ENCODE peak calls at places on chromosomes 5 and 9, in five cellular contexts. H is ovary, E is A549, C is esophagus muscularis mucosa, Q is K562. G is an unnamed sample.

GRCh38 chr9:18061856-18062255 is 412.1 kb upstream of the ADAMTSL1 start:
- DNase-seq in E (no peak), Q (no peak), H (no peak), C (no peak), G (no peak)

GRCh38 chr5:142263346-142263745 is 61.5 kb downstream of the SPRY4 start:
- DNase-seq in E (no peak), C (no peak), Q (no peak), H (no peak), G (no peak)

GRCh38 chr5:165333623-165334022 is 1828.2 kb downstream of the MAT2B start:
- DNase-seq in C (no peak), E (no peak), Q (no peak), H (no peak), G (no peak)

GRCh38 chr9:76414656-76415055 is 20.4 kb upstream of the RFK start:
- DNase-seq in H (no peak), C (peak; percentile 17), Q (no peak), E (no peak), G (no peak)

GRCh38 chr9:37976714-37977477 is 73.0 kb upstream of the SLC25A51 start:
- DNase-seq in C (no peak), E (no peak), Q (peak; percentile 72), H (no peak), G (no peak)

GRCh38 chr5:61231813-61232212 is 69.5 kb upstream of the SMIM15 start:
- DNase-seq in H (no peak), E (no peak), Q (no peak), C (no peak), G (no peak)

GRCh38 chr5:112174959-112175594 is 244.0 kb downstream of the EPB41L4A start:
- DNase-seq in C (no peak), E (peak; percentile 47), H (no peak), Q (peak; percentile 74), G (no peak)

GRCh38 chr5:4563400-4563799 is 576.7 kb upstream of the ADAMTS16 start:
- DNase-seq in C (no peak), Q (peak; percentile 7), E (no peak), H (no peak), G (no peak)

GRCh38 chr5:169904568-169904967 is 75.7 kb downstream of the INSYN2B start:
- DNase-seq in C (no peak), Q (no peak), H (no peak), E (no peak), G (no peak)

GRCh38 chr5:135012033-135012588 is 21.9 kb downstream of the PITX1 start:
- DNase-seq in H (no peak), Q (no peak), C (no peak), E (no peak), G (no peak)

GRCh38 chr9:89760123-89760522 is 155.3 kb downstream of the GADD45G start:
- DNase-seq in H (no peak), C (no peak), Q (no peak), E (no peak), G (no peak)

GRCh38 chr5:173562451-173562850 is 54.0 kb downstream of the BOD1 start:
- DNase-seq in Q (no peak), H (no peak), E (no peak), C (no peak), G (no peak)

GRCh38 chr5:7869474-7870136 is 657 bp downstream of the MTRR start:
- DNase-seq in E (no peak), Q (peak; percentile 38), H (no peak), C (no peak), G (no peak)

GRCh38 chr5:55575815-55576583 is 41.2 kb upstream of the PLPP1 start:
- DNase-seq in Q (no peak), E (no peak), H (no peak), C (no peak), G (no peak)

GRCh38 chr5:172407241-172407691 is 47.1 kb downstream of the SH3PXD2B start:
- DNase-seq in C (no peak), H (peak; percentile 72), Q (no peak), E (no peak), G (no peak)

GRCh38 chr5:87069974-87070608 is 197.6 kb upstream of the RASA1 start:
- DNase-seq in H (no peak), C (no peak), E (no peak), Q (peak; percentile 36), G (no peak)

GRCh38 chr9:121890746-121891145 is 202.4 kb downstream of the TTLL11 start:
- DNase-seq in H (no peak), C (no peak), E (no peak), Q (no peak), G (no peak)

GRCh38 chr9:90546200-90546599 is 96.4 kb downstream of the DIRAS2 start:
- DNase-seq in C (no peak), E (no peak), H (no peak), Q (peak; percentile 1), G (peak; percentile 14)

GRCh38 chr9:35842795-35843194 is 13.8 kb downstream of the TMEM8B start:
- DNase-seq in Q (no peak), E (no peak), C (no peak), H (no peak), G (no peak)

GRCh38 chr5:143416411-143416810 is 12.9 kb upstream of the NR3C1 start:
- DNase-seq in C (no peak), Q (no peak), E (no peak), H (no peak), G (no peak)

GRCh38 chr5:10631597-10631996 is 67.7 kb downstream of the ANKRD33B start:
- DNase-seq in H (no peak), E (no peak), Q (no peak), C (no peak), G (no peak)
- TF ChIP-seq POLR2A in H (no peak), E (no peak), Q (no peak), C (no peak), G (no peak)

GRCh38 chr5:51382759-51383493 is at the start of gene ISL1:
- DNase-seq in E (peak; percentile 21), H (no peak), C (no peak), Q (peak; percentile 45), G (no peak)
- TF ChIP-seq POLR2A in E (no peak), H (no peak), C (peak; percentile 39), Q (no peak), G (no peak)

GRCh38 chr9:10661376-10661775 is 48.6 kb upstream of the PTPRD start:
- DNase-seq in E (no peak), C (no peak), Q (no peak), H (no peak), G (no peak)

DNA sequence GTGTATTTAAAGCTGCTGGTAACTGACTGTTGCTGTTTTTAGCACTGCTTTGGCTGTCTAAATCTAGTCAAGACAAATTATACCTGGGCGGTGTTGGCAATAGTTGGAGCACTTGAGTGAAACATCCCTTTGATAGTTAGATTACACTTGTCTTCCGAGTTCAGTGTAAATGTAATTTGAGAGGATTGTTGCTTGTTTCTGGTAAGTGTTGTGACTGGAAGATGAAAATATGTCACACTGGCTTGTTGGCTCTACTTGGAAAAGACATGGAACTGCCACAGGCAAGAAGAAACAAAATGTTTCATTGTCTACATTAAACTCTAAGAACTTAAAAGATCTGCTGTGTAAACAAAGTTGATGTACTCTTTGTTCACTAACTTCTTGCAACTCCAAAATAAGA is 49.2 kb upstream of the PTPRD start:
- DNase-seq in H (no peak), C (no peak), E (no peak), Q (no peak), G (no peak)
- TF ChIP-seq POLR2A in H (no peak), C (no peak), E (no peak), Q (no peak), G (no peak)

GRCh38 chr5:177496111-177497010 is 1.0 kb downstream of the PDLIM7 start:
- DNase-seq in Q (peak; percentile 95), H (peak; percentile 86), E (peak; percentile 93), C (no peak), G (peak; percentile 75)
- TF ChIP-seq POLR2A in Q (no peak), H (no peak), E (peak; percentile 31), C (peak; percentile 58), G (no peak)

DNA sequence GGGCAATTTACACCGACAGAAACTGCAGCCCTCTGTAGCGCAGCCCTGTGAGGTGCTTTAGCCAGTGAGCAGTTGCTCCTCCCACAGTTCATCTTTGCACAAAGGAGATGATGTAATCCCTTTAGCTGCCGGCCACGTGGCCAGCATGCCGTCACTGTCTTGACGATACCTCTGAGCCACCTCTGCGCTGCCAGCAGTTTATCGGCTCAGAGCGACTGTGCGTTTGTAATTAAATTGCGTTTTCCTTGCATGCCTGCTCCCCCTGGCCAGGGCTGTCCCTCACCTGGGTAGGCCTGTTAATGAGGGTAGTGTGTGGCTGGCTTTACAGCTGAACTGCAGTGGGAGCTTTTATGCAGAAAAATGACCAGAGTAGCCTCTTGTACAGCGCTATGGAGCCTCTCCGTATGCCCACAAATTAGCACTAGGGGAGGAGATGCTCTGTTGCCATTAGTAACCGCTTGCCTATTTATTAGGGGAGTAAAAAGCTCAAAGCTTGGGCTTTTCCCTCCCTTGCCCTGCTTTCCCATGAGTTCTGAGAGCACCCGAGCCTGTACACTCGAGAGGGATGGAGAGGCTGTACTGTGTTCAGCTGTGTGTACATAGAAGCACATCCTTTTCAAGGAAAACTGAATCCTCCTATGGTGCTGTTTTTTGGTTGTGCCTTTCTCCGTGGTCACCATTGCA is 107.1 kb downstream of the TRIO start:
- DNase-seq in Q (peak; percentile 66), C (no peak), H (peak; percentile 84), E (no peak), G (no peak)
- TF ChIP-seq POLR2A in Q (no peak), C (no peak), H (no peak), E (no peak), G (no peak)

GRCh38 chr5:14142856-14143508 is at the start of gene TRIO:
- DNase-seq in H (peak; percentile 97), E (peak; percentile 92), C (peak; percentile 98), Q (peak; percentile 87), G (peak; percentile 96)
- TF ChIP-seq POLR2A in H (peak; percentile 41), E (peak; percentile 45), C (peak; percentile 18), Q (no peak), G (peak; percentile 54)

DNA sequence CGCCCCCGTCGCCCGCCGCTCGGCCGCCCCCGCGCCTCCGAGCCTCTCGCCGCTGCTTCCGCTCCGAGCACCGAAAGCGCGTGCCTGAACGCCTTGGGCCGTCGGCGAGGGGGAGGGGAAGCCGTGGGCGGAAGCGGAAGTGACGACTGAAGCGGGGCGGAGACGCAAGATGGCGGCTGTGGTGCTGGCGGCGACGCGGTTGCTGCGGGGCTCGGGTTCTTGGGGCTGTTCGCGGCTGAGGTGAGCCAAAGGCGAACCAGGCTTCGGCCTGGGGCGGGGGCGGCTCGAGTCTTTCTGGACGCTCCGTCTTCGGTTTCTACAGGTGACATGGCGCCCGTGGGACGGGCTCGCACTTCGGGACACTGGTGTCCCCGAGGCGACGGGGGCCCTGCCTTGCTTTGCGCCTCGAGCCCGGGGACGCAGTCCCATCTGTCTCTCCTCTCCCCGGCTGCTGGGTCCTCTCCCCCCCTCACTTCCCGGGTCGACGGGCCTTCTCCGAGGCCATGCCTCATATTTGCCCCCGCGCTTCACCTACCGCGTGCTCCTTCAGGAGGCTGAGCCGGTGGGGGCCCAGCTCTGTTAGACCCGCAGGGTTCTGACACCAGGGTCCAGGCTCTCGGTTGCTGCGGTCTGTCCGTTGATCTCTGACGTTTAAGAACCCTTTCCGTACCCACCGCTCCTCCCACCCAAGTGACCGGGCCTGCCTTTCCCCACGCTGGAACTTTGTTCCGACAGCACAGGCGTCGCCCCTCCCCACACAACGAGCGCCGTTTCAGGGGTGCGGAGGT is at the start of the genes ENTR1 and PMPCA:
- DNase-seq in E (peak; percentile 93), H (peak; percentile 94), Q (peak; percentile 95), C (peak; percentile 97), G (peak; percentile 99)
- TF ChIP-seq POLR2A in E (peak; percentile 95), H (peak; percentile 93), Q (peak; percentile 94), C (peak; percentile 87), G (peak; percentile 98)

G was measured in H54.